ENCODE peak calls at places on chromosome 4, in seven cellular contexts. S, W, M, L, D, U and N are unnamed samples.

GRCh38 chr4:165476214-165477098 is 97.6 kb downstream of the CPE start:
- DNase-seq in S (peak; percentile 16), W (no peak), M (no peak), L (no peak), D (no peak), U (no peak), N (no peak)

GRCh38 chr4:66489783-66490452 is 819.6 kb upstream of the EPHA5 start:
- DNase-seq in S (peak; percentile 18), W (no peak), M (no peak), L (no peak), D (no peak), U (no peak), N (no peak)

GRCh38 chr4:102641796-102642195 is 119.0 kb downstream of the MANBA start:
- DNase-seq in S (no peak), W (no peak), M (no peak), L (no peak), D (no peak), U (no peak), N (no peak)

GRCh38 chr4:71441186-71442169 is 102.7 kb downstream of the SLC4A4 start:
- DNase-seq in S (no peak), W (no peak), M (no peak), L (no peak), D (no peak), U (no peak), N (no peak)

GRCh38 chr4:176290520-176290919 is 21.5 kb upstream of the ASB5 start:
- DNase-seq in S (no peak), W (no peak), M (no peak), L (no peak), D (no peak), U (no peak), N (no peak)

GRCh38 chr4:165207016-165207430 is 338 bp upstream of the KLHL2 start:
- DNase-seq in S (no peak), W (peak; percentile 41), M (peak; percentile 13), L (no peak), D (no peak), U (no peak), N (no peak)

GRCh38 chr4:61094854-61095598 is 105.1 kb upstream of the ADGRL3 start:
- DNase-seq in S (no peak), W (no peak), M (no peak), L (no peak), D (no peak), U (no peak), N (no peak)

GRCh38 chr4:69713593-69713992 is 46.8 kb downstream of the SULT1B1 start:
- DNase-seq in S (no peak), W (no peak), M (no peak), L (no peak), D (no peak), U (no peak), N (no peak)

GRCh38 chr4:2337131-2337723 is 75.3 kb upstream of the MXD4 start:
- DNase-seq in S (no peak), W (no peak), M (no peak), L (no peak), D (no peak), U (no peak), N (no peak)

GRCh38 chr4:162015090-162015489 is 148.7 kb downstream of the FSTL5 start:
- DNase-seq in S (no peak), W (no peak), M (no peak), L (no peak), D (no peak), U (no peak), N (no peak)

GRCh38 chr4:94603170-94603747 is 151.5 kb downstream of the PDLIM5 start:
- DNase-seq in S (peak; percentile 9), W (no peak), M (no peak), L (no peak), D (no peak), U (no peak), N (no peak)

GRCh38 chr4:128720270-128720669 is 89.2 kb upstream of the JADE1 start:
- DNase-seq in S (no peak), W (no peak), M (no peak), L (no peak), D (no peak), U (no peak), N (no peak)

GRCh38 chr4:40722576-40723161 is 27.1 kb upstream of the NSUN7 start:
- DNase-seq in S (no peak), W (peak; percentile 29), M (no peak), L (no peak), D (no peak), U (no peak), N (no peak)

GRCh38 chr4:127995776-127996175 is 30.6 kb downstream of the ABHD18 start:
- DNase-seq in S (no peak), W (no peak), M (no peak), L (no peak), D (no peak), U (no peak), N (no peak)

GRCh38 chr4:137981277-137981676 is 260.9 kb downstream of the SLC7A11 start:
- DNase-seq in S (peak; percentile 32), W (no peak), M (no peak), L (no peak), D (no peak), U (no peak), N (no peak)

GRCh38 chr4:84503495-84504437 is 4.7 kb upstream of the NKX6-1 start:
- DNase-seq in S (peak; percentile 64), W (peak; percentile 63), M (peak; percentile 59), L (no peak), D (peak; percentile 43), U (no peak), N (no peak)

GRCh38 chr4:72902354-72902753 is 167.2 kb downstream of the COX18 start:
- DNase-seq in S (no peak), W (no peak), M (no peak), L (no peak), D (no peak), U (no peak), N (no peak)

GRCh38 chr4:155228713-155229112 is 20.3 kb downstream of the NPY2R start:
- DNase-seq in S (no peak), W (no peak), M (no peak), L (no peak), D (no peak), U (no peak), N (no peak)

GRCh38 chr4:41294445-41295062 is 37.8 kb downstream of the UCHL1 start:
- DNase-seq in S (no peak), W (peak; percentile 76), M (no peak), L (no peak), D (no peak), U (no peak), N (peak; percentile 4)

GRCh38 chr4:73859614-73860088 is 6.6 kb downstream of the PF4V1 start:
- DNase-seq in S (no peak), W (no peak), M (no peak), L (no peak), D (no peak), U (no peak), N (no peak)

GRCh38 chr4:40216622-40217366 is 20.0 kb downstream of the RHOH start:
- DNase-seq in S (no peak), W (no peak), M (no peak), L (no peak), D (no peak), U (no peak), N (no peak)

GRCh38 chr4:177302371-177303100 is 7.1 kb upstream of the NEIL3 start:
- DNase-seq in S (no peak), W (no peak), M (no peak), L (no peak), D (no peak), U (no peak), N (no peak)

GRCh38 chr4:158856852-158857251 is 88.0 kb downstream of the FNIP2 start:
- DNase-seq in S (peak; percentile 51), W (peak; percentile 48), M (peak; percentile 71), L (no peak), D (peak; percentile 4), U (no peak), N (no peak)

GRCh38 chr4:11514780-11515432 is 86.2 kb upstream of the HS3ST1 start:
- DNase-seq in S (no peak), W (no peak), M (no peak), L (no peak), D (no peak), U (no peak), N (no peak)

GRCh38 chr4:15100994-15101695 is 98.9 kb downstream of the CPEB2 start:
- DNase-seq in S (no peak), W (no peak), M (no peak), L (no peak), D (no peak), U (no peak), N (no peak)

GRCh38 chr4:156197216-156197615 is 243.6 kb upstream of the CTSO start:
- DNase-seq in S (no peak), W (no peak), M (no peak), L (no peak), D (no peak), U (no peak), N (no peak)

GRCh38 chr4:62208921-62209320 is 1008.8 kb downstream of the ADGRL3 start:
- DNase-seq in S (no peak), W (no peak), M (no peak), L (no peak), D (no peak), U (no peak), N (no peak)

GRCh38 chr4:184937745-184938144 is 80.5 kb upstream of the HELT start:
- DNase-seq in S (peak; percentile 26), W (no peak), M (no peak), L (no peak), D (peak; percentile 2), U (no peak), N (no peak)

GRCh38 chr4:78661086-78661690 is 109.6 kb downstream of the ANXA3 start:
- DNase-seq in S (no peak), W (no peak), M (no peak), L (no peak), D (no peak), U (no peak), N (no peak)

GRCh38 chr4:82586055-82586454 is 24.3 kb upstream of the TMEM150C start:
- DNase-seq in S (no peak), W (no peak), M (no peak), L (no peak), D (peak; percentile 7), U (no peak), N (no peak)

GRCh38 chr4:39922389-39922788 is 55.3 kb downstream of the PDS5A start:
- DNase-seq in S (no peak), W (no peak), M (peak; percentile 20), L (no peak), D (no peak), U (no peak), N (no peak)

GRCh38 chr4:673349-674091 is 556 bp downstream of the ATP5ME start:
- DNase-seq in S (no peak), W (peak; percentile 32), M (no peak), L (peak; percentile 83), D (no peak), U (no peak), N (no peak)

GRCh38 chr4:71130827-71131603 is 137.6 kb downstream of the DCK start:
- DNase-seq in S (no peak), W (no peak), M (no peak), L (no peak), D (no peak), U (no peak), N (no peak)

GRCh38 chr4:93828332-93828829 is at the start of gene ATOH1:
- DNase-seq in S (peak; percentile 41), W (no peak), M (peak; percentile 29), L (peak; percentile 61), D (no peak), U (no peak), N (peak; percentile 60)

GRCh38 chr4:185457136-185457535 is 14.4 kb downstream of the CCDC110 start:
- DNase-seq in S (no peak), W (no peak), M (peak; percentile 9), L (no peak), D (no peak), U (no peak), N (no peak)

GRCh38 chr4:49516796-49517195 is 530.7 kb downstream of the CWH43 start:
- DNase-seq in S (no peak), W (no peak), M (no peak), L (peak; percentile 61), D (no peak), U (no peak), N (no peak)